ENCODE peak calls at places on chromosomes 1 and 21, in five cellular contexts. One of them, this sample, is unnamed.

GRCh38 chr1:114524933-114525332 is 13.9 kb upstream of the TRIM33 start:
- DNase-seq in AG04450: no peak
- DNase-seq in GM23338: peak
- DNase-seq in dorsolateral prefrontal cortex: no peak
- DNase-seq in adrenal gland: no peak
- DNase-seq in this sample: no peak

GRCh38 chr1:206896261-206896660 is 982 bp upstream of the IL24 start:
- DNase-seq in AG04450: no peak
- DNase-seq in GM23338: no peak
- DNase-seq in dorsolateral prefrontal cortex: no peak
- DNase-seq in adrenal gland: no peak
- DNase-seq in this sample: no peak

GRCh38 chr1:45304311-45305081 is 22.2 kb upstream of the HPDL start:
- DNase-seq in AG04450: no peak
- DNase-seq in GM23338: no peak
- DNase-seq in dorsolateral prefrontal cortex: no peak
- DNase-seq in adrenal gland: peak
- DNase-seq in this sample: no peak

GRCh38 chr1:180533571-180533987 is 25.2 kb upstream of the OVAAL start:
- DNase-seq in AG04450: no peak
- DNase-seq in GM23338: peak
- DNase-seq in dorsolateral prefrontal cortex: peak
- DNase-seq in adrenal gland: peak
- DNase-seq in this sample: peak

GRCh38 chr1:15409400-15410222 is at the start of gene EFHD2:
- DNase-seq in AG04450: no peak
- DNase-seq in GM23338: peak
- DNase-seq in dorsolateral prefrontal cortex: peak
- DNase-seq in adrenal gland: peak
- DNase-seq in this sample: no peak

GRCh38 chr1:160428655-160429054 is 28.3 kb downstream of the VANGL2 start:
- DNase-seq in AG04450: peak
- DNase-seq in GM23338: peak
- DNase-seq in dorsolateral prefrontal cortex: peak
- DNase-seq in adrenal gland: peak
- DNase-seq in this sample: no peak

GRCh38 chr1:28301368-28302174 is 27.3 kb upstream of the MED18 start:
- DNase-seq in AG04450: no peak
- DNase-seq in GM23338: no peak
- DNase-seq in dorsolateral prefrontal cortex: no peak
- DNase-seq in adrenal gland: no peak
- DNase-seq in this sample: no peak

GRCh38 chr1:183610053-183610452 is 19.8 kb upstream of the NCF2 start:
- DNase-seq in AG04450: no peak
- DNase-seq in GM23338: no peak
- DNase-seq in dorsolateral prefrontal cortex: no peak
- DNase-seq in adrenal gland: no peak
- DNase-seq in this sample: no peak

GRCh38 chr1:177802304-177802703 is 167.6 kb downstream of the SEC16B start:
- DNase-seq in AG04450: no peak
- DNase-seq in GM23338: no peak
- DNase-seq in dorsolateral prefrontal cortex: no peak
- DNase-seq in adrenal gland: no peak
- DNase-seq in this sample: no peak

GRCh38 chr1:10189659-10190058 is 20.7 kb upstream of the KIF1B start:
- DNase-seq in AG04450: no peak
- DNase-seq in GM23338: no peak
- DNase-seq in dorsolateral prefrontal cortex: no peak
- DNase-seq in adrenal gland: no peak
- DNase-seq in this sample: no peak

GRCh38 chr1:90074137-90074536 is 79.2 kb downstream of the ZNF326 start:
- DNase-seq in AG04450: no peak
- DNase-seq in GM23338: no peak
- DNase-seq in dorsolateral prefrontal cortex: no peak
- DNase-seq in adrenal gland: no peak
- DNase-seq in this sample: no peak

GRCh38 chr1:202966006-202966904 is 802 bp downstream of the CYB5R1 start:
- DNase-seq in AG04450: no peak
- DNase-seq in GM23338: peak
- DNase-seq in dorsolateral prefrontal cortex: peak
- DNase-seq in adrenal gland: no peak
- DNase-seq in this sample: no peak

GRCh38 chr1:227896710-227897655 is 50.7 kb downstream of the WNT9A start:
- DNase-seq in AG04450: no peak
- DNase-seq in GM23338: no peak
- DNase-seq in dorsolateral prefrontal cortex: peak
- DNase-seq in adrenal gland: peak
- DNase-seq in this sample: no peak

GRCh38 chr1:42936309-42937078 is 22.2 kb downstream of the SLC2A1 start:
- DNase-seq in AG04450: no peak
- DNase-seq in GM23338: no peak
- DNase-seq in dorsolateral prefrontal cortex: no peak
- DNase-seq in adrenal gland: peak
- DNase-seq in this sample: no peak

GRCh38 chr1:37186246-37186756 is 152.0 kb upstream of the GRIK3 start:
- DNase-seq in AG04450: no peak
- DNase-seq in GM23338: no peak
- DNase-seq in dorsolateral prefrontal cortex: no peak
- DNase-seq in adrenal gland: no peak
- DNase-seq in this sample: no peak

GRCh38 chr1:44266400-44267344 is 53.4 kb downstream of the DMAP1 start:
- DNase-seq in AG04450: no peak
- DNase-seq in GM23338: no peak
- DNase-seq in dorsolateral prefrontal cortex: no peak
- DNase-seq in adrenal gland: no peak
- DNase-seq in this sample: no peak

GRCh38 chr1:85268801-85269585 is 7.4 kb downstream of the BCL10 start:
- DNase-seq in AG04450: no peak
- DNase-seq in GM23338: no peak
- DNase-seq in dorsolateral prefrontal cortex: no peak
- DNase-seq in adrenal gland: no peak
- DNase-seq in this sample: no peak

GRCh38 chr21:38752051-38752505 is 53.7 kb upstream of the ETS2 start:
- DNase-seq in AG04450: no peak
- DNase-seq in GM23338: no peak
- DNase-seq in dorsolateral prefrontal cortex: no peak
- DNase-seq in adrenal gland: no peak
- DNase-seq in this sample: no peak

GRCh38 chr1:88549536-88549935 is 134.5 kb upstream of the PKN2 start:
- DNase-seq in AG04450: no peak
- DNase-seq in GM23338: peak
- DNase-seq in dorsolateral prefrontal cortex: no peak
- DNase-seq in adrenal gland: no peak
- DNase-seq in this sample: no peak

GRCh38 chr1:62304975-62305374 is 14.3 kb downstream of the KANK4 start:
- DNase-seq in AG04450: no peak
- DNase-seq in GM23338: no peak
- DNase-seq in dorsolateral prefrontal cortex: no peak
- DNase-seq in adrenal gland: no peak
- DNase-seq in this sample: no peak

GRCh38 chr1:89771991-89772560 is 48.8 kb upstream of the LRRC8D start:
- DNase-seq in AG04450: no peak
- DNase-seq in GM23338: peak
- DNase-seq in dorsolateral prefrontal cortex: no peak
- DNase-seq in adrenal gland: no peak
- DNase-seq in this sample: no peak

GRCh38 chr1:205750683-205751651 is 985 bp upstream of the NUCKS1 start:
- DNase-seq in AG04450: no peak
- DNase-seq in GM23338: peak
- DNase-seq in dorsolateral prefrontal cortex: no peak
- DNase-seq in adrenal gland: no peak
- DNase-seq in this sample: no peak

GRCh38 chr1:17498214-17498613 is 41.3 kb upstream of the ARHGEF10L start:
- DNase-seq in AG04450: no peak
- DNase-seq in GM23338: no peak
- DNase-seq in dorsolateral prefrontal cortex: no peak
- DNase-seq in adrenal gland: no peak
- DNase-seq in this sample: no peak

GRCh38 chr1:17507916-17508315 is 31.6 kb upstream of the ARHGEF10L start:
- DNase-seq in AG04450: no peak
- DNase-seq in GM23338: peak
- DNase-seq in dorsolateral prefrontal cortex: no peak
- DNase-seq in adrenal gland: no peak
- DNase-seq in this sample: no peak

GRCh38 chr1:17503146-17503545 is 36.4 kb upstream of the ARHGEF10L start:
- DNase-seq in AG04450: no peak
- DNase-seq in GM23338: no peak
- DNase-seq in dorsolateral prefrontal cortex: no peak
- DNase-seq in adrenal gland: no peak
- DNase-seq in this sample: no peak

GRCh38 chr1:17496419-17496818 is 43.1 kb upstream of the ARHGEF10L start:
- DNase-seq in AG04450: no peak
- DNase-seq in GM23338: no peak
- DNase-seq in dorsolateral prefrontal cortex: no peak
- DNase-seq in adrenal gland: no peak
- DNase-seq in this sample: no peak

GRCh38 chr1:17502326-17502778 is 37.1 kb upstream of the ARHGEF10L start:
- DNase-seq in AG04450: peak
- DNase-seq in GM23338: peak
- DNase-seq in dorsolateral prefrontal cortex: peak
- DNase-seq in adrenal gland: peak
- DNase-seq in this sample: peak
- H3K4me3 ChIP-seq in AG04450: no peak
- H3K4me3 ChIP-seq in GM23338: no peak
- H3K4me3 ChIP-seq in dorsolateral prefrontal cortex: no peak
- H3K4me3 ChIP-seq in adrenal gland: no peak
- H3K4me3 ChIP-seq in this sample: no peak

GRCh38 chr1:22315315-22316078 is 136.2 kb upstream of the ZBTB40 start:
- DNase-seq in AG04450: no peak
- DNase-seq in GM23338: no peak
- DNase-seq in dorsolateral prefrontal cortex: no peak
- DNase-seq in adrenal gland: peak
- DNase-seq in this sample: no peak

GRCh38 chr1:22319608-22320007 is 132.0 kb upstream of the ZBTB40 start:
- DNase-seq in AG04450: no peak
- DNase-seq in GM23338: no peak
- DNase-seq in dorsolateral prefrontal cortex: no peak
- DNase-seq in adrenal gland: peak
- DNase-seq in this sample: no peak

GRCh38 chr1:22317920-22318243 is 133.8 kb upstream of the ZBTB40 start:
- DNase-seq in AG04450: no peak
- DNase-seq in GM23338: no peak
- DNase-seq in dorsolateral prefrontal cortex: no peak
- DNase-seq in adrenal gland: peak
- DNase-seq in this sample: no peak

GRCh38 chr1:22318279-22318983 is 133.2 kb upstream of the ZBTB40 start:
- DNase-seq in AG04450: no peak
- DNase-seq in GM23338: peak
- DNase-seq in dorsolateral prefrontal cortex: peak
- DNase-seq in adrenal gland: peak
- DNase-seq in this sample: no peak

GRCh38 chr1:22317231-22317919 is 134.3 kb upstream of the ZBTB40 start:
- DNase-seq in AG04450: no peak
- DNase-seq in GM23338: peak
- DNase-seq in dorsolateral prefrontal cortex: no peak
- DNase-seq in adrenal gland: peak
- DNase-seq in this sample: no peak
- TF ChIP-seq CTCF in AG04450: peak
- TF ChIP-seq CTCF in GM23338: peak
- TF ChIP-seq CTCF in dorsolateral prefrontal cortex: no peak
- TF ChIP-seq CTCF in adrenal gland: no peak
- TF ChIP-seq CTCF in this sample: peak

GRCh38 chr21:29786509-29786908 is 153.3 kb downstream of the GRIK1 start:
- DNase-seq in AG04450: no peak
- DNase-seq in GM23338: no peak
- DNase-seq in dorsolateral prefrontal cortex: no peak
- DNase-seq in adrenal gland: no peak
- DNase-seq in this sample: no peak
- H3K4me3 ChIP-seq in AG04450: no peak
- H3K4me3 ChIP-seq in GM23338: no peak
- H3K4me3 ChIP-seq in dorsolateral prefrontal cortex: no peak
- H3K4me3 ChIP-seq in adrenal gland: no peak
- H3K4me3 ChIP-seq in this sample: no peak

GRCh38 chr1:56378376-56379070 is 200.8 kb downstream of the PLPP3 start:
- DNase-seq in AG04450: no peak
- DNase-seq in GM23338: no peak
- DNase-seq in dorsolateral prefrontal cortex: no peak
- DNase-seq in adrenal gland: no peak
- DNase-seq in this sample: no peak
- TF ChIP-seq CTCF in AG04450: no peak
- TF ChIP-seq CTCF in GM23338: no peak
- TF ChIP-seq CTCF in dorsolateral prefrontal cortex: no peak
- TF ChIP-seq CTCF in adrenal gland: no peak
- TF ChIP-seq CTCF in this sample: peak

GRCh38 chr21:44927587-44928461 is 7.1 kb upstream of the ITGB2 start:
- DNase-seq in AG04450: no peak
- DNase-seq in GM23338: no peak
- DNase-seq in dorsolateral prefrontal cortex: no peak
- DNase-seq in adrenal gland: no peak
- DNase-seq in this sample: no peak
- H3K4me3 ChIP-seq in AG04450: no peak
- H3K4me3 ChIP-seq in GM23338: peak
- H3K4me3 ChIP-seq in dorsolateral prefrontal cortex: no peak
- H3K4me3 ChIP-seq in adrenal gland: no peak
- H3K4me3 ChIP-seq in this sample: no peak

GRCh38 chr1:33612877-33613487 is 140.5 kb downstream of the ZSCAN20 start:
- DNase-seq in AG04450: peak
- DNase-seq in GM23338: peak
- DNase-seq in dorsolateral prefrontal cortex: peak
- DNase-seq in adrenal gland: peak
- DNase-seq in this sample: peak
- TF ChIP-seq CTCF in AG04450: peak
- TF ChIP-seq CTCF in GM23338: peak
- TF ChIP-seq CTCF in dorsolateral prefrontal cortex: peak
- TF ChIP-seq CTCF in adrenal gland: peak
- TF ChIP-seq CTCF in this sample: peak

This sample was measured in AG09309.